ENCODE peak calls at places on chromosomes 12 and 14, in ten cellular contexts. F is LoVo; O is neural crest cell; S is cardiac fibroblast; R is activated T-helper 1 cell treated with anti-CD3 and anti-CD28 coated beads, Interleukin-2, amount 50 U/mL, for 16 hours; G is activated CD4-positive, CD25-positive, alpha-beta regulatory T cell; W is T-cell; I is DMS153; B is GM23248; L is pancreas. P is an unnamed sample.

GRCh38 chr12:78703820-78704525 is 160.6 kb upstream of the SYT1 start:
- DNase-seq in G (no peak), I (no peak), W (no peak), L (no peak), S (peak; percentile 51), O (no peak), F (peak; percentile 28), R (no peak), B (peak; percentile 90), P (no peak)

GRCh38 chr12:45732936-45733335 is 3.4 kb downstream of the ARID2 start:
- DNase-seq in G (no peak), W (no peak), I (no peak), B (peak; percentile 34), L (no peak), R (no peak), S (peak; percentile 32), F (no peak), O (no peak), P (no peak)

GRCh38 chr12:116091579-116091978 is 185.9 kb downstream of the MED13L start:
- DNase-seq in O (no peak), B (peak; percentile 15), R (no peak), W (no peak), G (no peak), L (no peak), S (no peak), F (no peak), I (no peak), P (no peak)

GRCh38 chr14:99348816-99349609 is 77.0 kb upstream of the BCL11B start:
- DNase-seq in B (peak; percentile 35), R (no peak), F (no peak), I (no peak), O (no peak), L (peak; percentile 57), S (no peak), G (no peak), W (no peak), P (no peak)

GRCh38 chr14:46819117-46819516 is 167.5 kb upstream of the RPL10L start:
- DNase-seq in O (no peak), G (no peak), I (no peak), F (no peak), S (no peak), W (no peak), B (no peak), R (no peak), L (no peak), P (no peak)

GRCh38 chr12:11822071-11822818 is 172.8 kb downstream of the ETV6 start:
- DNase-seq in R (no peak), G (peak; percentile 5), S (no peak), I (peak; percentile 53), L (no peak), F (no peak), O (no peak), W (peak; percentile 53), B (peak; percentile 53), P (no peak)

GRCh38 chr14:100589071-100589759 is 2.0 kb upstream of the BEGAIN start:
- DNase-seq in I (no peak), S (no peak), G (no peak), F (no peak), O (no peak), W (no peak), B (no peak), R (no peak), L (no peak), P (no peak)

GRCh38 chr14:67357583-67358354 is 1.8 kb downstream of the ATP6V1D start:
- DNase-seq in L (no peak), S (no peak), B (peak; percentile 74), G (no peak), R (no peak), F (no peak), W (no peak), O (no peak), I (no peak), P (no peak)

GRCh38 chr12:46430340-46430948 is 57.9 kb upstream of the SLC38A2 start:
- DNase-seq in I (peak; percentile 20), R (no peak), O (no peak), S (peak; percentile 90), L (no peak), G (no peak), B (peak; percentile 85), W (no peak), F (peak; percentile 90), P (peak; percentile 37)

GRCh38 chr12:63846249-63846967 is 1.9 kb downstream of the SRGAP1 start:
- DNase-seq in S (no peak), R (no peak), G (no peak), L (no peak), F (no peak), W (no peak), I (no peak), B (peak; percentile 40), O (no peak), P (no peak)

GRCh38 chr12:67943295-67943892 is 45.9 kb upstream of the IFNG-AS1 start:
- DNase-seq in W (peak; percentile 73), O (peak; percentile 66), F (peak; percentile 80), S (peak; percentile 83), I (peak; percentile 42), R (peak; percentile 16), B (peak; percentile 81), G (peak; percentile 9), L (no peak), P (peak; percentile 86)

GRCh38 chr12:46711756-46712155 is 114.0 kb downstream of the SLC38A4 start:
- DNase-seq in S (peak; percentile 24), B (peak; percentile 49), R (no peak), F (no peak), L (no peak), O (no peak), I (no peak), G (no peak), W (no peak), P (no peak)

P was measured in colonic mucosa.